ENCODE peak calls at places on chromosomes 12 and 14, in seven cellular contexts. U is cardiac muscle cell; T is GM06990; F is thyroid gland; G is prostate gland; Z is effector memory CD4-positive, alpha-beta T cell; S is HCT116. C is an unnamed sample.

GRCh38 chr12:113044516-113044915 is 12.0 kb upstream of the DTX1 start:
- DNase-seq in U (no peak), T (no peak), F (no peak), G (no peak), Z (no peak), S (no peak), C (peak; percentile 65)

GRCh38 chr12:107657621-107658020 is 28.0 kb upstream of the PWP1 start:
- DNase-seq in U (no peak), T (no peak), F (no peak), G (no peak), Z (no peak), S (no peak), C (no peak)

GRCh38 chr12:124917135-124917840 is 2.8 kb upstream of the UBC start:
- DNase-seq in U (peak; percentile 97), T (peak; percentile 95), F (peak; percentile 98), G (peak; percentile 98), Z (peak; percentile 93), S (peak; percentile 99), C (peak; percentile 99)

GRCh38 chr14:52706286-52706685 is 714 bp upstream of the PSMC6 start:
- DNase-seq in U (no peak), T (no peak), F (peak; percentile 40), G (no peak), Z (peak; percentile 26), S (no peak), C (peak; percentile 48)

GRCh38 chr14:60482743-60483142 is 3.1 kb downstream of the C14orf39 start:
- DNase-seq in U (no peak), T (no peak), F (no peak), G (no peak), Z (no peak), S (peak; percentile 29), C (peak; percentile 87)

GRCh38 chr14:103935102-103935501 is 6.8 kb downstream of the TDRD9 start:
- DNase-seq in U (no peak), T (no peak), F (no peak), G (no peak), Z (no peak), S (no peak), C (no peak)

GRCh38 chr14:103185051-103186027 is 62.1 kb downstream of the TNFAIP2 start:
- DNase-seq in U (peak; percentile 42), T (no peak), F (no peak), G (no peak), Z (no peak), S (peak; percentile 40), C (peak; percentile 77)

GRCh38 chr12:112282920-112283319 is 99.3 kb downstream of the HECTD4 start:
- DNase-seq in U (no peak), T (no peak), F (no peak), G (no peak), Z (no peak), S (no peak), C (no peak)

GRCh38 chr14:83913466-83913865 is 1616.5 kb upstream of the FLRT2 start:
- DNase-seq in U (no peak), T (no peak), F (no peak), G (no peak), Z (no peak), S (no peak), C (no peak)

GRCh38 chr12:4011597-4011996 is 138.4 kb upstream of the PARP11 start:
- DNase-seq in U (no peak), T (no peak), F (peak; percentile 82), G (no peak), Z (no peak), S (no peak), C (peak; percentile 92)

GRCh38 chr14:59161571-59162175 is 26.8 kb upstream of the DAAM1 start:
- DNase-seq in U (peak; percentile 34), T (no peak), F (no peak), G (no peak), Z (no peak), S (peak; percentile 10), C (peak; percentile 74)

GRCh38 chr12:123011701-123012100 is 31.2 kb downstream of the ARL6IP4 start:
- DNase-seq in U (no peak), T (no peak), F (no peak), G (no peak), Z (no peak), S (no peak), C (no peak)
- H3K36me3 ChIP-seq in U (no peaks in the 10 kb centered on the region), T (no peaks in the 10 kb centered on the region), F (no peaks in the 10 kb centered on the region), G (no peaks in the 10 kb centered on the region), Z (peaks cover 7% of the 10 kb centered on the region), S (no peaks in the 10 kb centered on the region), C (peaks cover 1% of the 10 kb centered on the region)

GRCh38 chr14:87975636-87976035 is 17.3 kb downstream of the GALC start:
- DNase-seq in U (no peak), T (no peak), F (no peak), G (no peak), Z (no peak), S (no peak), C (peak; percentile 20)

GRCh38 chr14:87979689-87980088 is 13.3 kb downstream of the GALC start:
- DNase-seq in U (peak; percentile 58), T (no peak), F (no peak), G (no peak), Z (no peak), S (no peak), C (no peak)
- H3K36me3 ChIP-seq in U (no peaks in the 10 kb centered on the region), T (no peaks in the 10 kb centered on the region), F (peaks cover 3% of the 10 kb centered on the region), G (no peaks in the 10 kb centered on the region), Z (peaks cover 15% of the 10 kb centered on the region), S (no peaks in the 10 kb centered on the region), C (no peaks in the 10 kb centered on the region)

GRCh38 chr12:64431791-64432190 is 20.1 kb upstream of the TBK1 start:
- DNase-seq in U (no peak), T (no peak), F (no peak), G (no peak), Z (no peak), S (no peak), C (no peak)

GRCh38 chr12:64427988-64428387 is 23.8 kb downstream of the XPOT start:
- DNase-seq in U (no peak), T (no peak), F (no peak), G (no peak), Z (no peak), S (no peak), C (no peak)

GRCh38 chr12:64433915-64434314 is 18.0 kb upstream of the TBK1 start:
- DNase-seq in U (no peak), T (no peak), F (no peak), G (no peak), Z (no peak), S (no peak), C (no peak)

GRCh38 chr12:64428956-64429355 is 23.0 kb upstream of the TBK1 start:
- DNase-seq in U (no peak), T (no peak), F (no peak), G (peak; percentile 10), Z (no peak), S (no peak), C (no peak)
- H3K36me3 ChIP-seq in U (peaks cover 91% of the 10 kb centered on the region), T (peaks cover 8% of the 10 kb centered on the region), F (peaks cover 86% of the 10 kb centered on the region), G (no peaks in the 10 kb centered on the region), Z (peaks cover 79% of the 10 kb centered on the region), S (peaks cover 71% of the 10 kb centered on the region), C (peaks cover 19% of the 10 kb centered on the region)

DNA sequence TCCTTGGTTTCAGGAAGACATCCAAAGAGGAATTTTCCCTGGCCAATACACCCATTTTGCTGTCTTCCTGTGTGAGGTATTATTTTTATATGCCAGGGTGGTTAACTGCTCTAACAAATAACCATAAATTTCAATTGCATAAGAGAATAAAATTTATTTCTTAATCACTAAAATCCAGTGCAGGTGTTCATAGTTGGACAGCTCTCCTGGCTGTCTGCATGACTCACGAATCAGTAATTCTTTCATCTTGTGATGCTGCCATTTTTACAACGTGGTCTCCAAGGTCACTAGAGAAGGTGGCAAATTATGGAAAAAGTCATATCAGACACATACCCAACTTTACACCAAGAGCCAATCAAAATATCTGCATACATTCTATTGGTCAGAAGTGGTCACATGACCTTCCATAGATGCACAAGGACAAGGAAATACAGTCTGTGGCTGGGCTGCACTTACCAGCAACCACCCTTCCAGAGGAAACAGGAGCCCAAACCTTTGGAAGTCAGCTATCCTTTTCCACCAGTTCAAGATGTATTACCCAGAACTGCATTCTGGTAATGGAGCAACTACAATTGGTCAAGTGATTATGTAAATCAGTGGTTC is 193.5 kb upstream of the PLEKHG7 start:
- DNase-seq in U (no peak), T (no peak), F (no peak), G (no peak), Z (no peak), S (no peak), C (peak; percentile 40)
- H3K36me3 ChIP-seq in U (no peaks in the 10 kb centered on the region), T (no peaks in the 10 kb centered on the region), F (no peaks in the 10 kb centered on the region), G (no peaks in the 10 kb centered on the region), Z (no peaks in the 10 kb centered on the region), S (no peaks in the 10 kb centered on the region), C (no peaks in the 10 kb centered on the region)

GRCh38 chr14:89988787-89989186 is 33.1 kb downstream of the TDP1 start:
- DNase-seq in U (no peak), T (no peak), F (no peak), G (no peak), Z (no peak), S (no peak), C (no peak)
- H3K36me3 ChIP-seq in U (peaks cover 46% of the 10 kb centered on the region), T (peaks cover 10% of the 10 kb centered on the region), F (no peaks in the 10 kb centered on the region), G (no peaks in the 10 kb centered on the region), Z (peaks cover 67% of the 10 kb centered on the region), S (peaks cover 37% of the 10 kb centered on the region), C (peaks cover 10% of the 10 kb centered on the region)